ENCODE peak calls at places on chromosome 18, in seven cellular contexts. J, V, X, O, Y, A and H are unnamed samples.

GRCh38 chr18:24198461-24198860 is 59.6 kb downstream of the CABYR start:
- DNase-seq in O (no peak), J (no peak), Y (no peak), X (no peak), A (no peak), V (no peak), H (no peak)

GRCh38 chr18:2971741-2972552 is 41.0 kb downstream of the LPIN2 start:
- DNase-seq in X (no peak), O (no peak), A (no peak), Y (peak; percentile 62), V (no peak), J (peak; percentile 42), H (peak; percentile 52)

GRCh38 chr18:13377496-13377895 is 158.9 kb downstream of the LDLRAD4 start:
- DNase-seq in Y (no peak), A (no peak), J (no peak), X (no peak), O (no peak), V (no peak), H (no peak)

GRCh38 chr18:12254137-12254819 is at the start of gene CIDEA:
- DNase-seq in V (no peak), X (no peak), O (no peak), J (no peak), Y (no peak), A (no peak), H (no peak)

GRCh38 chr18:35672897-35673296 is 91.4 kb downstream of the GALNT1 start:
- DNase-seq in V (no peak), X (peak; percentile 27), A (no peak), Y (no peak), J (no peak), O (peak; percentile 4), H (no peak)

GRCh38 chr18:58172031-58172430 is 128.0 kb downstream of the NEDD4L start:
- DNase-seq in V (no peak), X (no peak), Y (no peak), J (no peak), O (no peak), A (no peak), H (no peak)

GRCh38 chr18:11051462-11051861 is 97.9 kb downstream of the PIEZO2 start:
- DNase-seq in V (no peak), Y (no peak), O (no peak), A (no peak), X (no peak), J (no peak), H (no peak)

GRCh38 chr18:58501033-58501432 is 127.9 kb downstream of the ALPK2 start:
- DNase-seq in X (no peak), A (no peak), Y (no peak), J (no peak), V (no peak), O (no peak), H (no peak)

GRCh38 chr18:12819330-12819729 is 64.7 kb downstream of the PTPN2 start:
- DNase-seq in X (no peak), Y (no peak), V (no peak), J (no peak), O (no peak), A (no peak), H (no peak)

GRCh38 chr18:38545071-38545470 is 979.5 kb upstream of the CELF4 start:
- DNase-seq in J (no peak), V (no peak), Y (no peak), X (no peak), A (no peak), O (no peak), H (no peak)

GRCh38 chr18:11518788-11519685 is 90.4 kb upstream of the SLC35G4 start:
- DNase-seq in J (no peak), Y (no peak), V (no peak), A (peak; percentile 50), X (peak; percentile 30), O (no peak), H (peak; percentile 1)

GRCh38 chr18:33584845-33585775 is 7.1 kb downstream of the ASXL3 start:
- DNase-seq in O (no peak), X (no peak), A (no peak), Y (no peak), J (no peak), V (no peak), H (no peak)

GRCh38 chr18:48326901-48327675 is 82.1 kb downstream of the ZBTB7C start:
- DNase-seq in O (no peak), A (no peak), J (no peak), X (peak; percentile 28), Y (no peak), V (no peak), H (no peak)

GRCh38 chr18:6207119-6207518 is 207.6 kb downstream of the L3MBTL4 start:
- DNase-seq in Y (no peak), J (no peak), O (no peak), X (no peak), V (no peak), A (no peak), H (no peak)

GRCh38 chr18:23225518-23225917 is 90.2 kb downstream of the CABLES1 start:
- DNase-seq in J (no peak), A (no peak), X (peak; percentile 86), O (peak; percentile 78), V (no peak), Y (no peak), H (no peak)

GRCh38 chr18:23862071-23862470 is 152.5 kb upstream of the TTC39C start:
- DNase-seq in O (no peak), Y (no peak), J (no peak), A (no peak), V (no peak), X (peak; percentile 90), H (no peak)

GRCh38 chr18:62525611-62526010 is 2.8 kb downstream of the ZCCHC2 start:
- DNase-seq in Y (no peak), J (no peak), X (no peak), A (no peak), O (no peak), V (no peak), H (no peak)

GRCh38 chr18:60327880-60328589 is 44.5 kb downstream of the MC4R start:
- DNase-seq in J (no peak), A (no peak), Y (no peak), V (no peak), X (no peak), O (no peak), H (no peak)

GRCh38 chr18:70228546-70228945 is 23.1 kb upstream of the RTTN start:
- DNase-seq in A (no peak), O (no peak), X (no peak), Y (no peak), V (no peak), J (no peak), H (no peak)

GRCh38 chr18:34028341-34028740 is 196.4 kb downstream of the NOL4 start:
- DNase-seq in O (no peak), X (no peak), J (no peak), A (no peak), Y (no peak), V (no peak), H (no peak)

GRCh38 chr18:79950440-79951341 is 762 bp downstream of the SLC66A2 start:
- DNase-seq in A (peak; percentile 25), Y (no peak), V (no peak), J (no peak), O (no peak), X (no peak), H (no peak)

GRCh38 chr18:68498185-68498584 is 216.7 kb downstream of the TMX3 start:
- DNase-seq in J (no peak), O (no peak), Y (no peak), A (no peak), V (no peak), X (no peak), H (no peak)

GRCh38 chr18:24786027-24786426 is 325.6 kb downstream of the HRH4 start:
- DNase-seq in J (no peak), O (no peak), V (no peak), Y (no peak), X (no peak), A (no peak), H (no peak)

GRCh38 chr18:80068571-80069272 is 34.5 kb downstream of the RBFA start:
- DNase-seq in X (no peak), Y (no peak), V (no peak), O (no peak), J (no peak), A (no peak), H (no peak)

GRCh38 chr18:44324361-44324760 is 356.3 kb upstream of the SETBP1 start:
- DNase-seq in O (no peak), J (no peak), Y (no peak), A (no peak), V (no peak), X (no peak), H (no peak)

GRCh38 chr18:48814490-48815181 is 136.1 kb downstream of the SMAD7 start:
- DNase-seq in O (no peak), Y (no peak), J (no peak), A (no peak), X (peak; percentile 21), V (no peak), H (no peak)

GRCh38 chr18:28594034-28594433 is 417.1 kb upstream of the CDH2 start:
- DNase-seq in Y (no peak), X (peak; percentile 46), J (no peak), O (peak; percentile 28), V (no peak), A (no peak), H (no peak)